ENCODE peak calls at places on chromosomes 4 and X, in nine cellular contexts. J is hepatocyte, G is GM23248, K is GM23338, W is neural progenitor cell, N is OCI-LY7, V is HCT116, S is MM.1S, P is SK-N-SH. Y is an unnamed sample. For H3K4me1, the result is how much of the 10 kb centered on the place peaks cover.

GRCh38 chrX:41449615-41450014 is 2.5 kb downstream of the NYX start:
- DNase-seq in J (no peak), N (peak), W (no peak), K (no peak), P (no peak), S (peak), G (peak), V (no peak), Y (peak)

GRCh38 chr4:114600066-114600552 is 1.5 kb downstream of the UGT8 start:
- DNase-seq in N (peak), J (no peak), V (peak), W (peak), P (no peak), K (no peak), G (no peak), S (no peak), Y (peak)

GRCh38 chrX:142978130-142978684 is 47.5 kb upstream of the SPANXN4 start:
- DNase-seq in G (no peak), S (peak), J (no peak), P (no peak), V (no peak), K (no peak), W (no peak), N (no peak), Y (no peak)

GRCh38 chr4:31365006-31365690 is 645.0 kb downstream of the PCDH7 start:
- DNase-seq in V (no peak), S (no peak), W (no peak), N (no peak), P (no peak), J (no peak), K (no peak), G (no peak), Y (no peak)

GRCh38 chr4:98939892-98940298 is 11.0 kb upstream of the EIF4E start:
- DNase-seq in V (peak), P (peak), K (peak), W (peak), J (peak), N (peak), S (peak), G (peak), Y (peak)

GRCh38 chrX:101450052-101450451 is 35.2 kb upstream of the ARMCX4 start:
- DNase-seq in V (no peak), G (no peak), P (no peak), N (no peak), W (no peak), S (no peak), K (no peak), J (no peak), Y (no peak)

GRCh38 chr4:174808836-174809235 is 20.2 kb downstream of the GLRA3 start:
- DNase-seq in P (no peak), V (no peak), W (no peak), G (no peak), S (no peak), J (no peak), N (no peak), K (no peak), Y (peak)

GRCh38 chr4:152289963-152290362 is 245.9 kb downstream of the FBXW7 start:
- DNase-seq in K (no peak), J (no peak), P (no peak), V (no peak), W (no peak), S (no peak), N (no peak), G (no peak), Y (no peak)

GRCh38 chrX:128464091-128464490 is 411.9 kb upstream of the ACTRT1 start:
- DNase-seq in W (no peak), S (no peak), P (no peak), N (no peak), K (no peak), J (peak), V (no peak), G (no peak), Y (peak)

GRCh38 chrX:131202766-131203165 is 86.3 kb downstream of the IGSF1 start:
- DNase-seq in V (no peak), W (no peak), K (no peak), N (no peak), P (no peak), G (no peak), S (no peak), J (no peak), Y (no peak)
- TF ChIP-seq EZH2phosphoT487 in V (no peak), W (no peak), K (no peak), N (no peak), P (no peak), G (no peak), S (no peak), J (no peak), Y (no peak)

GRCh38 chrX:115939636-115940160 is 230.8 kb upstream of the AGTR2 start:
- DNase-seq in J (no peak), V (no peak), P (no peak), K (no peak), N (peak), G (no peak), W (no peak), S (no peak), Y (no peak)

GRCh38 chrX:115941388-115941787 is 229.2 kb upstream of the AGTR2 start:
- DNase-seq in K (no peak), V (no peak), N (no peak), G (no peak), J (no peak), P (no peak), S (no peak), W (no peak), Y (no peak)

GRCh38 chrX:115940888-115941332 is 229.6 kb upstream of the AGTR2 start:
- DNase-seq in S (peak), K (peak), V (no peak), P (peak), G (peak), N (peak), W (peak), J (no peak), Y (peak)

GRCh38 chrX:115939070-115939469 is 231.5 kb upstream of the AGTR2 start:
- DNase-seq in N (peak), J (no peak), G (no peak), W (no peak), K (no peak), P (no peak), V (no peak), S (peak), Y (no peak)

GRCh38 chrX:115940348-115940747 is 230.2 kb upstream of the AGTR2 start:
- DNase-seq in G (no peak), P (no peak), V (no peak), S (peak), J (no peak), N (no peak), K (peak), W (no peak), Y (no peak)
- H3K4me3 ChIP-seq in G (no peak), P (no peak), V (no peak), S (no peak), J (no peak), N (no peak), K (no peak), W (peak), Y (no peak)

GRCh38 chr4:153916273-153916755 is 127.4 kb upstream of the SFRP2 start:
- DNase-seq in N (no peak), S (peak), V (no peak), P (no peak), K (no peak), W (no peak), G (peak), J (no peak), Y (no peak)

GRCh38 chr4:153922148-153922547 is 133.3 kb upstream of the SFRP2 start:
- DNase-seq in N (no peak), P (no peak), G (no peak), J (no peak), V (no peak), K (no peak), W (no peak), S (no peak), Y (no peak)

GRCh38 chr4:153919667-153920066 is 130.8 kb upstream of the SFRP2 start:
- DNase-seq in G (peak), P (no peak), W (no peak), J (no peak), S (no peak), N (no peak), K (no peak), V (no peak), Y (no peak)
- H3K4me1 ChIP-seq in G (under half), P (under half), W (under half), J (under half), S (under half), N (under half), K (under half), V (under half), Y (under half)

DNA sequence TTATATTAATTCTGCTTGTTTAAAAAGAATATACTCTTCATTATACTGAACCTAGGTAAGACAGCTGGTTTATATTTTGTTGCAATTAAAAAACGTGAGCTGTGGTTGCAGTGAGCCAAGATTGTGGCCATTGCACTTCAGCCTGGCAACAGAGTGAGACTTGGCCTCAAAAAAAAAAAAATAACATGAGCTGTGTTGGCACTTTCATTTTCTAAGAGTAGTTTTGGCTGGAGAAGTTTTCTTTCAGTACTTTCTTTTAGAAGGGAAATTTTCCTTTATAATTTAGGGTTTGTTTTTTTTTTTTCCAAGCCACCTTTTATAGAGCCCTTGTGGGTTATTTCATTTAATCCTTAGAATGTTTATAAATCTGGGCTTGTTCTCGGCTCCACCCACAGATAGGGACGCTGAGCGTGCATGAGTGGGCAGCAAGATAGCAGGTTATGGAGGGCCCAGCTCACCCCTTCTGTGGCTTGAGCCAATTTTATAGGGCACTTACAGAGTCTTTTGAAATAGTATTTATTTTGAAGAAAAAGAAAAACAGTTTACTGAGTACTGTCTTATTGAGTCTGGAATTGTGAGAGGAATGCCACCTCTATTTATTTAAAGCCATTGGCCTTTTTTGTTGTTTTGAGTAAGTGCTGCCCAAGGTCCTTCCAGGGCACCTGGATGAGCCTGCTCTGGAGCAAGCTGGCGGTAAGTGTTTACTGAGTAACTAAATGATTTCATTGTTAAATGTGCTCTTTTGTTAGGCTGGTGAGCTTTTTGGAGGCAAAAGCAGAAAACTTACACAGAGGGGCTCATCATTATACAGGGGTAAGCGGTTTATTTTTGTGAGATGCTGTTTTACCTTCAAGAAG is 60.9 kb downstream of the HTT start:
- DNase-seq in W (no peak), G (peak), J (no peak), V (no peak), K (no peak), P (no peak), S (peak), N (no peak), Y (no peak)
- TF ChIP-seq EZH2phosphoT487 in W (no peak), G (no peak), J (no peak), V (no peak), K (no peak), P (no peak), S (no peak), N (no peak), Y (no peak)

GRCh38 chr4:157291071-157291470 is 70.5 kb downstream of the GRIA2 start:
- DNase-seq in P (no peak), W (peak), K (peak), N (no peak), S (no peak), J (no peak), V (no peak), G (peak), Y (peak)
- H3K4me3 ChIP-seq in P (no peak), W (no peak), K (no peak), N (no peak), S (no peak), J (no peak), V (no peak), G (peak), Y (no peak)

GRCh38 chr4:153521467-153521866 is 55.3 kb downstream of the TMEM131L start:
- DNase-seq in N (peak), P (no peak), W (no peak), G (no peak), S (no peak), J (no peak), V (no peak), K (no peak), Y (no peak)
- H3K4me1 ChIP-seq in N (half or more), P (under half), W (under half), G (under half), S (under half), J (under half), V (under half), K (under half), Y (under half)

DNA sequence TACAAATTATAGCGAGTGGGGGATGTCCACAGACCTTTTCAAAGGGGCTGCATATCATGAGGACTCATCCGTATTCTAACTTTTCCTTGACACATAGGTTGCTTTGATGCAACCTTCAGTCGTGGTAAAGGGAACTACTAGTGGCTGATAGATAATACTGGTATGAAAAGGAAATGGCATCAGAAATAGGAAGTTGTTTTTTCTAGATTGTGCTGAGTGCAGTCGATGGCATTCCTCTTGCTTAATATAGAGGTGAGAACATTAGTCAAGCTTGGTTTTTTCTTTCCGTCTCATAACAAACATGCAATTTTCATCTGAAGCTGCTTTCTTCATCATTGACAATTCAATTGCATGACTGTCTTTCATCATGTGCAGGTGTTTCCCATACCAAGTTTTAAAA is 16.6 kb downstream of the ENPEP start:
- DNase-seq in S (no peak), J (no peak), P (no peak), K (no peak), W (no peak), G (no peak), N (no peak), V (no peak), Y (no peak)
- TF ChIP-seq EZH2phosphoT487 in S (no peak), J (no peak), P (no peak), K (no peak), W (no peak), G (no peak), N (no peak), V (no peak), Y (no peak)

DNA sequence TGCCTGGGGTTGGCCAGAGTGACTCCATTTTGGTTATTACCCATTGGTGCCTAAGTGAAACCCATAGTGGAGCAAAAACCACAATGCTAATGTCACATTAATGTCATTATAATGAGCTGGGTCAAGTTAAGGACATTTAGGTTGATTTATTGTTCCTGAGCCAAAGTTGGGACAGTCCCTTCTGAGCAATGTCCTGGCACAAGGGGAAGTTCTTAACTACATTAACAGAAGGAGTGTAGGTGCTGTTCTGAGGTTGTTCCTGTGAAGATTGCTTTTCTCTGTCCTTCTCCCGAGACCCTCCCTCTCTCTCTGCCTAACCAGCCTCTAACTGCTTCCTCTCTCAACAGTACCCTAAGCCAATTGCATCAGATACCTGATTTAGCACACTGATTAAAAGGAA is 1956.8 kb upstream of the PCDH10 start:
- DNase-seq in P (no peak), S (no peak), J (no peak), N (no peak), V (no peak), G (no peak), K (no peak), W (no peak), Y (no peak)
- H3K4me3 ChIP-seq in P (no peak), S (no peak), J (no peak), N (no peak), V (no peak), G (no peak), K (no peak), W (no peak), Y (no peak)

DNA sequence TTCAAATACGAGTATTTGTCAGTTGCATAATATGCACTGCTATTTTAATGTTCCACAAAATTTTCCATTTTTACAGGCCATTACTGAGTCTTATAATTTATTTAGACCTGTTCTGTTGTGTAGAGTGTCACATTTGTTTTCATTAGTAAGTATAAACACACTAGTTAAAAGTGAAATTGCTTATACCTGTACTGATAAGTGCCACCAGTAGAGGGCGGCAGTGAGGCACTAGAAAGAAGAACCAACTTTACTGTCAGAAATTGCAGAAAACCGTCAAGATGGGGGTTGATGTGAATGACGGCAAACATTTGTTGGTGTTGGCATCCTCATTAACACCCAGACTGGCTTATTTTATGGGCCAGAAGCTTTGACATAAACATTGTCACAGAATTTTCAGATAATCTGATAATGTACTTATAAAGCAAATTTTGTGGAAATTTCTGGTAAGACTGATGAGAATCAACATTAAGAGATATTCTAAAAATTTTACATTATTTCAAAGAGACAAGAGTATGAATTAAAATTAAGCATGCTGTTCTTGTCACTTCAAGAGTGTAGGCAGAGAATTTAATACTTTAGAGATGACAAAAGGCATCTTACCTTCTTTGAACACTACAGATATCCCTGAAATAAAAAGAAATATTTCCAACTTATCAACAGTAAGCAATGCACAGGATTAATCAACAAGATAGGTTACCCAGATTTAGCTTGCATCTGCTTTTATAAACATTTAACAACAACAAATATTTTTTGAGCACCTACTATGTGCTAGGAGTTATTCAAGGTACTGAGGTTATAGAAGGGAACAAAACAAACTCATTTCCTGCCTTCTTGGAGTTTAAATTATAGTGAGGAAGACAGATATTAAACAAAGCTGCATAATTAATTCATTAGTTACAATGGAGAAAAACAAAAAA is 24.9 kb downstream of the ALPK1 start:
- DNase-seq in N (peak), J (peak), W (peak), G (peak), P (peak), S (peak), V (peak), K (peak), Y (peak)
- H3K4me1 ChIP-seq in N (under half), J (under half), W (under half), G (under half), P (under half), S (under half), V (under half), K (under half), Y (under half)

Y was measured in PC-3.